ENCODE peak calls at places on chromosomes 16 and 17, in seven cellular contexts. L is cardiac fibroblast, V is fibroblast of pulmonary artery, J is neural progenitor cell, Q is SK-N-SH, Z is neuronal stem cell, K is astrocyte. X is an unnamed sample.

GRCh38 chr16:84514874-84515835 is 10.7 kb upstream of the MEAK7 start:
- DNase-seq in L (no peak), V (no peak), J (peak), Q (no peak), Z (no peak), K (no peak), X (no peak)

GRCh38 chr17:81139428-81139827 is 25.9 kb upstream of the PVALEF start:
- DNase-seq in L (no peak), V (no peak), J (no peak), Q (no peak), Z (no peak), K (no peak), X (no peak)

GRCh38 chr16:85428899-85429775 is 184.0 kb upstream of the GSE1 start:
- DNase-seq in L (no peak), V (no peak), J (no peak), Q (no peak), Z (no peak), K (no peak), X (no peak)

GRCh38 chr16:82758406-82758805 is 131.6 kb downstream of the CDH13 start:
- DNase-seq in L (no peak), V (no peak), J (no peak), Q (no peak), Z (no peak), K (no peak), X (no peak)

GRCh38 chr16:85898521-85899442 is at the start of gene IRF8:
- DNase-seq in L (peak), V (peak), J (peak), Q (peak), Z (peak), K (peak), X (no peak)

GRCh38 chr16:67967183-67967955 is 1.1 kb downstream of the SLC12A4 start:
- DNase-seq in L (peak), V (no peak), J (no peak), Q (no peak), Z (no peak), K (no peak), X (peak)

GRCh38 chr17:27808629-27809028 is 8.3 kb upstream of the NOS2 start:
- DNase-seq in L (no peak), V (no peak), J (no peak), Q (no peak), Z (no peak), K (no peak), X (no peak)

GRCh38 chr16:87789437-87790277 is 23.9 kb upstream of the KLHDC4 start:
- DNase-seq in L (peak), V (peak), J (no peak), Q (no peak), Z (no peak), K (peak), X (peak)

GRCh38 chr16:27273670-27274522 is 5.3 kb upstream of the NSMCE1 start:
- DNase-seq in L (peak), V (no peak), J (no peak), Q (no peak), Z (no peak), K (peak), X (no peak)

GRCh38 chr17:16459271-16459670 is 32.7 kb downstream of the LRRC75A start:
- DNase-seq in L (no peak), V (no peak), J (no peak), Q (no peak), Z (no peak), K (no peak), X (no peak)

GRCh38 chr17:61340431-61340830 is 59.2 kb upstream of the TBX2 start:
- DNase-seq in L (no peak), V (no peak), J (no peak), Q (no peak), Z (no peak), K (no peak), X (peak)

DNA sequence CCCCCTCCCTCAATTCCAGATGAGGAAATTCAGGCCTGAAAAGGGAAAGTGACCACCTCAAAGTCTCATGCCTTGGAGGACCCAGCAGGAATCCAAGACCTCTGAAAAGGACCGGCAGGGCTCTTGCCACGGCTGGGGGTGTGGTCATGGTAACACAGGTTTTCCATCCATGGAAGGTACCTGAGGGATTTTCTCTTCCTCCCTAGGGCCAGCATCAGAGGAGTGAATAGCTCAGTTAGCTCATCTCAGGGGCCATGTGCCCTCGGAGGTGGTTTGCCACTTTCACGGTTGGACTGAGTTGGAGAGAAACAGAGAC is 1.3 kb downstream of the CIITA start:
- DNase-seq in L (no peak), V (no peak), J (no peak), Q (no peak), Z (no peak), K (no peak), X (no peak)
- H3K4me3 ChIP-seq in L (no peak), V (peak), J (peak), Q (no peak), Z (no peak), K (peak), X (no peak)

GRCh38 chr16:88822281-88823040 is 10.7 kb upstream of the APRT start:
- DNase-seq in L (no peak), V (no peak), J (no peak), Q (no peak), Z (no peak), K (no peak), X (no peak)

GRCh38 chr16:88826070-88826840 is 14.5 kb upstream of the APRT start:
- DNase-seq in L (no peak), V (no peak), J (no peak), Q (no peak), Z (no peak), K (no peak), X (no peak)

GRCh38 chr16:88821168-88821850 is 9.6 kb upstream of the APRT start:
- DNase-seq in L (no peak), V (no peak), J (no peak), Q (no peak), Z (no peak), K (no peak), X (no peak)

GRCh38 chr16:88825146-88825545 is 13.4 kb upstream of the APRT start:
- DNase-seq in L (no peak), V (no peak), J (no peak), Q (no peak), Z (no peak), K (no peak), X (no peak)

DNA sequence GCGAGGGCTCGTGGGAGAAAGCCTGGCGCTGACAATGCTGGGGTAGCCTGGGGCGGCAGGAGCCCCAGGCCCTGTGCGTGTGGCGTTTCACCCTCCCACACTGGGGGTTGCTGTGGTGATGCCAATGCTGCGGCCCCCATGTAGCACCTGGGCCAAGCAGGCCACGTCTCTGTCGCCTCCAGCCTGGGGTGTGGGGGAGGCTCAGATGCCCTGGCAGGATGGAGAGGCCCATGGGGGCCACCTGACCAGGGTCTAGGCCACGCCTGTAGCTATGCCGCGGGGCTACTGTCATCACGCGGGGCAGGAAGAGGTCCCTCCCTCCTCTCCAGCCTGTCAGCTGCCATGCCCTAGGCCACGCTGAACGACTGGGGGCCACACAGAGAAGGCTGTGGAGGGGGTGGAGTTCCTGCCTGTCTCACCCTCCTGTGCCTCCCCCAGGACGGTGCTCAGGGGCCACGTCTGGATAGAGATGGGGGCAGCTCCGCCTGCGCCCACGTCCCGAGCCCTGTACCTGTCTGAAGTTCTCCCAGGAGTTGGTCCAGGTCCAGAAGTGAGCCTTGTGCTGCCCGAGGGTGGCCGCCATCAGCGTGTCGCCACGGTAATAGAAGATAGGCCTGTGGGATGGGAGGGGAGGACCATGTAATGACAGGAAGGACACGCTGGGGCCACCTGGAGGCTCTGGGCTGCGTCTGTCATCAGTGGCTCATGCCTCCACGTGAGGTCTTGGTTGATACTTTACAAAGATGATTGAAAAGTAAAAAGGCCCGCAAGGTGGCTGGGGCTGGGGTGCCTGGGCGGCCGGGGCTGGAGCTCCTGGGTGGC is 12.7 kb upstream of the APRT start:
- DNase-seq in L (no peak), V (no peak), J (no peak), Q (no peak), Z (no peak), K (no peak), X (no peak)
- H3K4me3 ChIP-seq in L (no peak), V (no peak), J (no peak), Q (no peak), Z (no peak), K (no peak), X (no peak)

DNA sequence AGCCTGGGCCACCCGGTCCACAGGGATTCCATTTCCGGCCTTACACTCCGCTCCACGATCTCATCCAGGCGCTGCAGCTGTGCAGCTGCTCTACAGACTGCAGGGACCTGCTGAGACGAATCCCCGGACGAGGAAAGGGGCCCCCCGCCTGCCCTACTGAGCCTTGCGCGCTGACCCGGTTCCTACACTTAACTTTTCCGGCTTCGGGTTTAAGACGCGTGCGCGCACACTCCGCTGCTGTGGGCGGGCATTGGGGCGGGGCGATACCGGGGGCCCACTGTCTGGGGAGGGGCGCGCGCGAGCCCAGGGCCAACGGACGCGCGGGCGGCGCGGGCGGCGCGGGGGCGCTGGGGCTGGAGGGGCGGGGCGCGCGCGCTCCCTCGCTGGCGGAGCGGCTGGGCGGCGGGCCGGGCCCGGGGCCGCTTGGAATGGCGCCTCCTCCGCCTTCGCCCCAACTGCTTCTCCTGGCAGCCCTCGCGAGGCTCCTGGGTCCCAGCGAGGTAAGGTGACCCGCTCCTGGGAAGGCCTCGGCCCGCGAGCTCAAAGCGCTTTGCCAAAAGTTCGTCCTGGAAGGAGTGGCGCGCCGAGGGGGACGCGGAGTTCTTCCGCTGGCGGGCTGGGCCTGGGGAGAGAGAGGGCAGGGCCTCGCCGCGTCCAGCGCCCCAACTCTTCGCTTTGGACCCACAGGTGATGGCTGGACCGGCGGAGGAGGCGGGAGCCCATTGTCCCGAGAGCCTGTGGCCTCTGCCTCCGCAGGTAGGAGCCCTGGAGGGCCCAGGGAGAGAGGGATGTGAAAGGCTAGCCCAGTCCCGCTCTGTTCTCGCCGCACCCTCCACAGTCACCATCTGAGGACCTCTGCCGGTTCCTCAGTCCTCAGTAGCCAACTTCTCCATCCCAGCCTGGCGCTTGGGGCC is at the start of gene TP53I13:
- DNase-seq in L (peak), V (peak), J (peak), Q (peak), Z (peak), K (peak), X (peak)
- H3K4me3 ChIP-seq in L (peak), V (peak), J (peak), Q (peak), Z (peak), K (peak), X (peak)

GRCh38 chr16:64910351-64910750 is 211.5 kb downstream of the CDH11 start:
- DNase-seq in L (peak), V (peak), J (peak), Q (no peak), Z (no peak), K (peak), X (no peak)
- H3K4me3 ChIP-seq in L (no peak), V (no peak), J (no peak), Q (no peak), Z (no peak), K (no peak), X (no peak)

GRCh38 chr17:2939714-2940351 is 123.6 kb downstream of the OR1D5 start:
- DNase-seq in L (no peak), V (no peak), J (no peak), Q (no peak), Z (no peak), K (no peak), X (no peak)
- H3K4me3 ChIP-seq in L (no peak), V (no peak), J (no peak), Q (no peak), Z (no peak), K (no peak), X (no peak)

DNA sequence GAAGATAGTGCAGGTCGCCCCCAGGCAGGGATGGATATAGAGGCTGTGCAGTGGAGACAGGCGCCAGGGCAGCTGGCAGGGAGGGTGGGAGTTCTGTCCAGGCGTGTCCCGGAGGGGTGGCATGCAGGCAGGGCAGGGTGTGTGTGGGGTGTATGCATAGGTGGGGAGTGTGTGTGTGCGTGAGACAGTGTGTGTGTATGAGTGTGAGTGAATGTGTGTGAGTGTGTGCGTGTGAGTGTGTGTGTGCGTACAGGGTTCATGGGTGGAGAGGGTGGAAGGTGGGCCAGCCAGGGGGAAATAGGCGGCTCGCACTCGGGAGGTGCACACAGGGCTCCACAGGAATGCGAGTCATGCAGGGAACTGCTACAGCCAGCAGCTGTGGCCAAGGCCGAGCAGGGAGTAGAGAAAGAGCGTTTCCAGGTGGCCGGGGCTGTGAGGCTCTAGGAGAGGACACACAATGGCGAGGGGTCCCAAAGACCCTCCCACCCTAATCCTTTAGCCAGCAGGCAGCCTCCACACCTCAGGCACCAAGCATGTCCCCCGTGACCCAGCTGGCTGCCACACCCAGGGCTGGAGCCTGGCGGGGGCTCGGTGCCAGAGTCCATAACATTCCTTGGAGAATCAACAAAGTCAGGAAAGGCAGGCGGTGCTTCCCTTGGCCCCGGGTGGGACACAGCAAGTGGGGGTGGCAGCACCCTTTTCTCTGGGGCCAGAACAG is 4.6 kb downstream of the PLCD3 start:
- DNase-seq in L (no peak), V (peak), J (peak), Q (no peak), Z (no peak), K (peak), X (peak)
- H3K4me3 ChIP-seq in L (no peak), V (no peak), J (no peak), Q (no peak), Z (no peak), K (no peak), X (no peak)

X was measured in bronchial epithelial cell.